ENCODE peak calls at places on chromosomes 1 and 21, in ten cellular contexts. One of them, this sample, is unnamed.

GRCh38 chr21:30582850-30583249 is 7.3 kb downstream of the KRTAP22-2 start:
- DNase-seq in stomach: no peak
- DNase-seq in ovary: no peak
- DNase-seq in A549: no peak
- DNase-seq in tibial nerve: no peak
- DNase-seq in sigmoid colon: no peak
- DNase-seq in suprapubic skin: no peak
- DNase-seq in upper lobe of left lung: no peak
- DNase-seq in transverse colon: no peak
- DNase-seq in HepG2: no peak
- DNase-seq in this sample: no peak

GRCh38 chr1:37570528-37571334 is 14.0 kb downstream of the DNALI1 start:
- DNase-seq in stomach: no peak
- DNase-seq in ovary: no peak
- DNase-seq in A549: no peak
- DNase-seq in tibial nerve: no peak
- DNase-seq in sigmoid colon: no peak
- DNase-seq in suprapubic skin: no peak
- DNase-seq in upper lobe of left lung: no peak
- DNase-seq in transverse colon: no peak
- DNase-seq in HepG2: no peak
- DNase-seq in this sample: no peak

GRCh38 chr1:89989791-89990190 is 5.1 kb upstream of the ZNF326 start:
- DNase-seq in stomach: no peak
- DNase-seq in ovary: no peak
- DNase-seq in A549: no peak
- DNase-seq in tibial nerve: no peak
- DNase-seq in sigmoid colon: no peak
- DNase-seq in suprapubic skin: no peak
- DNase-seq in upper lobe of left lung: no peak
- DNase-seq in transverse colon: peak; percentile 64
- DNase-seq in HepG2: peak; percentile 58
- DNase-seq in this sample: no peak

GRCh38 chr1:24311731-24312130 is 7.4 kb upstream of the GRHL3 start:
- DNase-seq in stomach: no peak
- DNase-seq in ovary: no peak
- DNase-seq in A549: no peak
- DNase-seq in tibial nerve: no peak
- DNase-seq in sigmoid colon: no peak
- DNase-seq in suprapubic skin: no peak
- DNase-seq in upper lobe of left lung: no peak
- DNase-seq in transverse colon: no peak
- DNase-seq in HepG2: no peak
- DNase-seq in this sample: no peak

GRCh38 chr1:101992816-101993575 is 3.7 kb downstream of the OLFM3 start:
- DNase-seq in stomach: no peak
- DNase-seq in ovary: no peak
- DNase-seq in A549: no peak
- DNase-seq in tibial nerve: no peak
- DNase-seq in sigmoid colon: no peak
- DNase-seq in suprapubic skin: no peak
- DNase-seq in upper lobe of left lung: no peak
- DNase-seq in transverse colon: no peak
- DNase-seq in HepG2: no peak
- DNase-seq in this sample: no peak

GRCh38 chr1:102434421-102434820 is 437.7 kb upstream of the OLFM3 start:
- DNase-seq in stomach: no peak
- DNase-seq in ovary: no peak
- DNase-seq in A549: peak; percentile 11
- DNase-seq in tibial nerve: no peak
- DNase-seq in sigmoid colon: no peak
- DNase-seq in suprapubic skin: no peak
- DNase-seq in upper lobe of left lung: no peak
- DNase-seq in transverse colon: no peak
- DNase-seq in HepG2: peak; percentile 52
- DNase-seq in this sample: no peak

GRCh38 chr21:26422138-26422537 is 150.9 kb downstream of the CYYR1 start:
- DNase-seq in stomach: no peak
- DNase-seq in ovary: no peak
- DNase-seq in A549: no peak
- DNase-seq in tibial nerve: no peak
- DNase-seq in sigmoid colon: no peak
- DNase-seq in suprapubic skin: no peak
- DNase-seq in upper lobe of left lung: no peak
- DNase-seq in transverse colon: no peak
- DNase-seq in HepG2: no peak
- DNase-seq in this sample: no peak

GRCh38 chr1:150061632-150062101 is 5.9 kb upstream of the VPS45 start:
- DNase-seq in stomach: no peak
- DNase-seq in ovary: no peak
- DNase-seq in A549: peak; percentile 14
- DNase-seq in tibial nerve: no peak
- DNase-seq in sigmoid colon: peak; percentile 68
- DNase-seq in suprapubic skin: no peak
- DNase-seq in upper lobe of left lung: no peak
- DNase-seq in transverse colon: no peak
- DNase-seq in HepG2: no peak
- DNase-seq in this sample: no peak

GRCh38 chr21:31912501-31912900 is 39.7 kb downstream of the HUNK start:
- DNase-seq in stomach: no peak
- DNase-seq in ovary: no peak
- DNase-seq in A549: no peak
- DNase-seq in tibial nerve: no peak
- DNase-seq in sigmoid colon: no peak
- DNase-seq in suprapubic skin: no peak
- DNase-seq in upper lobe of left lung: no peak
- DNase-seq in transverse colon: no peak
- DNase-seq in HepG2: no peak
- DNase-seq in this sample: no peak

GRCh38 chr1:86823821-86824500 is 90.0 kb downstream of the SELENOF start:
- DNase-seq in stomach: no peak
- DNase-seq in ovary: no peak
- DNase-seq in A549: no peak
- DNase-seq in tibial nerve: no peak
- DNase-seq in sigmoid colon: no peak
- DNase-seq in suprapubic skin: no peak
- DNase-seq in upper lobe of left lung: no peak
- DNase-seq in transverse colon: no peak
- DNase-seq in HepG2: peak; percentile 79
- DNase-seq in this sample: no peak

GRCh38 chr1:92314024-92314423 is 15.2 kb downstream of the RPAP2 start:
- DNase-seq in stomach: no peak
- DNase-seq in ovary: no peak
- DNase-seq in A549: no peak
- DNase-seq in tibial nerve: no peak
- DNase-seq in sigmoid colon: no peak
- DNase-seq in suprapubic skin: no peak
- DNase-seq in upper lobe of left lung: no peak
- DNase-seq in transverse colon: no peak
- DNase-seq in HepG2: no peak
- DNase-seq in this sample: no peak

GRCh38 chr21:46061950-46062349 is 36.0 kb upstream of the COL6A2 start:
- DNase-seq in stomach: no peak
- DNase-seq in ovary: peak; percentile 20
- DNase-seq in A549: no peak
- DNase-seq in tibial nerve: no peak
- DNase-seq in sigmoid colon: peak; percentile 43
- DNase-seq in suprapubic skin: no peak
- DNase-seq in upper lobe of left lung: no peak
- DNase-seq in transverse colon: no peak
- DNase-seq in HepG2: no peak
- DNase-seq in this sample: no peak

GRCh38 chr21:36446296-36446695 is 33.6 kb downstream of the CLDN14 start:
- DNase-seq in stomach: no peak
- DNase-seq in ovary: no peak
- DNase-seq in A549: no peak
- DNase-seq in tibial nerve: no peak
- DNase-seq in sigmoid colon: no peak
- DNase-seq in suprapubic skin: no peak
- DNase-seq in upper lobe of left lung: no peak
- DNase-seq in transverse colon: no peak
- DNase-seq in HepG2: no peak
- DNase-seq in this sample: no peak

GRCh38 chr1:29331731-29332130 is 95.4 kb downstream of the PTPRU start:
- DNase-seq in stomach: no peak
- DNase-seq in ovary: no peak
- DNase-seq in A549: no peak
- DNase-seq in tibial nerve: no peak
- DNase-seq in sigmoid colon: no peak
- DNase-seq in suprapubic skin: no peak
- DNase-seq in upper lobe of left lung: no peak
- DNase-seq in transverse colon: no peak
- DNase-seq in HepG2: no peak
- DNase-seq in this sample: no peak
- H3K27ac ChIP-seq in stomach: no peak overlapping the region
- H3K27ac ChIP-seq in ovary: no peak overlapping the region
- H3K27ac ChIP-seq in A549: no peak overlapping the region
- H3K27ac ChIP-seq in tibial nerve: no peak overlapping the region
- H3K27ac ChIP-seq in sigmoid colon: no peak overlapping the region
- H3K27ac ChIP-seq in suprapubic skin: no peak overlapping the region
- H3K27ac ChIP-seq in upper lobe of left lung: no peak overlapping the region
- H3K27ac ChIP-seq in transverse colon: no peak overlapping the region
- H3K27ac ChIP-seq in HepG2: no peak overlapping the region
- H3K27ac ChIP-seq in this sample: no peak overlapping the region

GRCh38 chr1:226406401-226406881 is 1.5 kb downstream of the PARP1 start:
- DNase-seq in stomach: no peak
- DNase-seq in ovary: no peak
- DNase-seq in A549: peak; percentile 17
- DNase-seq in tibial nerve: no peak
- DNase-seq in sigmoid colon: no peak
- DNase-seq in suprapubic skin: no peak
- DNase-seq in upper lobe of left lung: no peak
- DNase-seq in transverse colon: no peak
- DNase-seq in HepG2: peak; percentile 30
- DNase-seq in this sample: no peak

GRCh38 chr1:226407199-226407496 is 745 bp downstream of the PARP1 start:
- DNase-seq in stomach: no peak
- DNase-seq in ovary: no peak
- DNase-seq in A549: no peak
- DNase-seq in tibial nerve: no peak
- DNase-seq in sigmoid colon: no peak
- DNase-seq in suprapubic skin: no peak
- DNase-seq in upper lobe of left lung: no peak
- DNase-seq in transverse colon: no peak
- DNase-seq in HepG2: no peak
- DNase-seq in this sample: no peak

GRCh38 chr1:226407497-226408284 is at the start of gene PARP1:
- DNase-seq in stomach: peak; percentile 89
- DNase-seq in ovary: peak; percentile 92
- DNase-seq in A549: peak; percentile 89
- DNase-seq in tibial nerve: peak; percentile 80
- DNase-seq in sigmoid colon: peak; percentile 97
- DNase-seq in suprapubic skin: peak; percentile 97
- DNase-seq in upper lobe of left lung: peak; percentile 97
- DNase-seq in transverse colon: peak; percentile 90
- DNase-seq in HepG2: peak; percentile 71
- DNase-seq in this sample: peak; percentile 97

GRCh38 chr1:226409392-226409791 is 1.5 kb upstream of the PARP1 start:
- DNase-seq in stomach: no peak
- DNase-seq in ovary: no peak
- DNase-seq in A549: no peak
- DNase-seq in tibial nerve: no peak
- DNase-seq in sigmoid colon: no peak
- DNase-seq in suprapubic skin: no peak
- DNase-seq in upper lobe of left lung: no peak
- DNase-seq in transverse colon: no peak
- DNase-seq in HepG2: no peak
- DNase-seq in this sample: no peak

GRCh38 chr1:226408285-226409184 is 642 bp upstream of the PARP1 start:
- DNase-seq in stomach: no peak
- DNase-seq in ovary: no peak
- DNase-seq in A549: no peak
- DNase-seq in tibial nerve: no peak
- DNase-seq in sigmoid colon: no peak
- DNase-seq in suprapubic skin: no peak
- DNase-seq in upper lobe of left lung: peak; percentile 76
- DNase-seq in transverse colon: no peak
- DNase-seq in HepG2: no peak
- DNase-seq in this sample: no peak
- TF ChIP-seq POLR2A in stomach: no peak
- TF ChIP-seq POLR2A in ovary: no peak
- TF ChIP-seq POLR2A in A549: peak; percentile 18
- TF ChIP-seq POLR2A in tibial nerve: no peak
- TF ChIP-seq POLR2A in sigmoid colon: no peak
- TF ChIP-seq POLR2A in suprapubic skin: no peak
- TF ChIP-seq POLR2A in upper lobe of left lung: no peak
- TF ChIP-seq POLR2A in transverse colon: no peak
- TF ChIP-seq POLR2A in HepG2: no peak
- TF ChIP-seq POLR2A in this sample: no peak

GRCh38 chr1:108961198-108961597 is 2.1 kb downstream of the CLCC1 start:
- DNase-seq in stomach: no peak
- DNase-seq in ovary: no peak
- DNase-seq in A549: no peak
- DNase-seq in tibial nerve: no peak
- DNase-seq in sigmoid colon: no peak
- DNase-seq in suprapubic skin: no peak
- DNase-seq in upper lobe of left lung: no peak
- DNase-seq in transverse colon: no peak
- DNase-seq in HepG2: no peak
- DNase-seq in this sample: no peak

GRCh38 chr1:108963052-108963686 is at the start of gene CLCC1:
- DNase-seq in stomach: peak; percentile 94
- DNase-seq in ovary: peak; percentile 92
- DNase-seq in A549: peak; percentile 90
- DNase-seq in tibial nerve: peak; percentile 91
- DNase-seq in sigmoid colon: peak; percentile 97
- DNase-seq in suprapubic skin: peak; percentile 97
- DNase-seq in upper lobe of left lung: peak; percentile 96
- DNase-seq in transverse colon: peak; percentile 97
- DNase-seq in HepG2: peak; percentile 83
- DNase-seq in this sample: peak; percentile 99

GRCh38 chr1:108962681-108963051 is 618 bp downstream of the CLCC1 start:
- DNase-seq in stomach: peak; percentile 65
- DNase-seq in ovary: peak; percentile 53
- DNase-seq in A549: peak; percentile 22
- DNase-seq in tibial nerve: peak; percentile 9
- DNase-seq in sigmoid colon: peak; percentile 70
- DNase-seq in suprapubic skin: no peak
- DNase-seq in upper lobe of left lung: peak; percentile 37
- DNase-seq in transverse colon: peak; percentile 68
- DNase-seq in HepG2: peak; percentile 12
- DNase-seq in this sample: no peak

GRCh38 chr1:108960719-108961118 is 2.6 kb downstream of the CLCC1 start:
- DNase-seq in stomach: no peak
- DNase-seq in ovary: no peak
- DNase-seq in A549: no peak
- DNase-seq in tibial nerve: no peak
- DNase-seq in sigmoid colon: no peak
- DNase-seq in suprapubic skin: no peak
- DNase-seq in upper lobe of left lung: no peak
- DNase-seq in transverse colon: no peak
- DNase-seq in HepG2: no peak
- DNase-seq in this sample: no peak

GRCh38 chr1:108961752-108962486 is 1.4 kb downstream of the CLCC1 start:
- DNase-seq in stomach: no peak
- DNase-seq in ovary: no peak
- DNase-seq in A549: no peak
- DNase-seq in tibial nerve: no peak
- DNase-seq in sigmoid colon: no peak
- DNase-seq in suprapubic skin: no peak
- DNase-seq in upper lobe of left lung: no peak
- DNase-seq in transverse colon: no peak
- DNase-seq in HepG2: no peak
- DNase-seq in this sample: no peak
- TF ChIP-seq EP300 in stomach: no peak
- TF ChIP-seq EP300 in ovary: no peak
- TF ChIP-seq EP300 in A549: no peak
- TF ChIP-seq EP300 in tibial nerve: no peak
- TF ChIP-seq EP300 in sigmoid colon: no peak
- TF ChIP-seq EP300 in suprapubic skin: no peak
- TF ChIP-seq EP300 in upper lobe of left lung: no peak
- TF ChIP-seq EP300 in transverse colon: no peak
- TF ChIP-seq EP300 in HepG2: no peak
- TF ChIP-seq EP300 in this sample: no peak

GRCh38 chr1:113895961-113896360 is 8.6 kb upstream of the BCL2L15 start:
- DNase-seq in stomach: no peak
- DNase-seq in ovary: no peak
- DNase-seq in A549: no peak
- DNase-seq in tibial nerve: no peak
- DNase-seq in sigmoid colon: no peak
- DNase-seq in suprapubic skin: no peak
- DNase-seq in upper lobe of left lung: no peak
- DNase-seq in transverse colon: no peak
- DNase-seq in HepG2: no peak
- DNase-seq in this sample: no peak
- H3K27ac ChIP-seq in stomach: no peak overlapping the region
- H3K27ac ChIP-seq in ovary: no peak overlapping the region
- H3K27ac ChIP-seq in A549: no peak overlapping the region
- H3K27ac ChIP-seq in tibial nerve: no peak overlapping the region
- H3K27ac ChIP-seq in sigmoid colon: no peak overlapping the region
- H3K27ac ChIP-seq in suprapubic skin: no peak overlapping the region
- H3K27ac ChIP-seq in upper lobe of left lung: no peak overlapping the region
- H3K27ac ChIP-seq in transverse colon: no peak overlapping the region
- H3K27ac ChIP-seq in HepG2: no peak overlapping the region
- H3K27ac ChIP-seq in this sample: no peak overlapping the region